ENCODE peak calls at places on chromosomes 16 and 17, in seven cellular contexts. One of them, this sample, is unnamed.

GRCh38 chr17:78903101-78903779 is at the start of gene CEP295NL:
- DNase-seq in ureter: no peak
- DNase-seq in HEK293T: no peak
- DNase-seq in CD8-positive, alpha-beta memory T cell: no peak
- DNase-seq in caudate nucleus: no peak
- DNase-seq in foreskin fibroblast: no peak
- DNase-seq in fibroblast of the aortic adventitia: no peak
- DNase-seq in this sample: no peak

GRCh38 chr17:64006361-64007088 is 8.4 kb downstream of the PRR29 start:
- DNase-seq in ureter: peak; percentile 56
- DNase-seq in HEK293T: no peak
- DNase-seq in CD8-positive, alpha-beta memory T cell: no peak
- DNase-seq in caudate nucleus: no peak
- DNase-seq in foreskin fibroblast: no peak
- DNase-seq in fibroblast of the aortic adventitia: peak; percentile 57
- DNase-seq in this sample: peak; percentile 56

GRCh38 chr16:89046491-89046890 is 47.2 kb upstream of the ACSF3 start:
- DNase-seq in ureter: no peak
- DNase-seq in HEK293T: no peak
- DNase-seq in CD8-positive, alpha-beta memory T cell: peak; percentile 38
- DNase-seq in caudate nucleus: no peak
- DNase-seq in foreskin fibroblast: no peak
- DNase-seq in fibroblast of the aortic adventitia: no peak
- DNase-seq in this sample: peak; percentile 55

GRCh38 chr16:54482892-54483574 is 196.4 kb upstream of the IRX3 start:
- DNase-seq in ureter: no peak
- DNase-seq in HEK293T: no peak
- DNase-seq in CD8-positive, alpha-beta memory T cell: no peak
- DNase-seq in caudate nucleus: no peak
- DNase-seq in foreskin fibroblast: no peak
- DNase-seq in fibroblast of the aortic adventitia: no peak
- DNase-seq in this sample: no peak

GRCh38 chr16:743794-744500 is 3.1 kb upstream of the CIAO3 start:
- DNase-seq in ureter: no peak
- DNase-seq in HEK293T: no peak
- DNase-seq in CD8-positive, alpha-beta memory T cell: no peak
- DNase-seq in caudate nucleus: no peak
- DNase-seq in foreskin fibroblast: no peak
- DNase-seq in fibroblast of the aortic adventitia: no peak
- DNase-seq in this sample: no peak

GRCh38 chr16:77496934-77497333 is 62.1 kb upstream of the ADAMTS18 start:
- DNase-seq in ureter: no peak
- DNase-seq in HEK293T: no peak
- DNase-seq in CD8-positive, alpha-beta memory T cell: no peak
- DNase-seq in caudate nucleus: no peak
- DNase-seq in foreskin fibroblast: no peak
- DNase-seq in fibroblast of the aortic adventitia: no peak
- DNase-seq in this sample: no peak

GRCh38 chr17:73819440-73820395 is 175.5 kb upstream of the SDK2 start:
- DNase-seq in ureter: no peak
- DNase-seq in HEK293T: no peak
- DNase-seq in CD8-positive, alpha-beta memory T cell: no peak
- DNase-seq in caudate nucleus: no peak
- DNase-seq in foreskin fibroblast: no peak
- DNase-seq in fibroblast of the aortic adventitia: no peak
- DNase-seq in this sample: no peak

GRCh38 chr16:46558018-46558417 is 63.2 kb downstream of the SHCBP1 start:
- DNase-seq in ureter: no peak
- DNase-seq in HEK293T: no peak
- DNase-seq in CD8-positive, alpha-beta memory T cell: no peak
- DNase-seq in caudate nucleus: no peak
- DNase-seq in foreskin fibroblast: no peak
- DNase-seq in fibroblast of the aortic adventitia: no peak
- DNase-seq in this sample: no peak

GRCh38 chr17:4362141-4362540 is 4.3 kb downstream of the UBE2G1 start:
- DNase-seq in ureter: no peak
- DNase-seq in HEK293T: no peak
- DNase-seq in CD8-positive, alpha-beta memory T cell: no peak
- DNase-seq in caudate nucleus: no peak
- DNase-seq in foreskin fibroblast: no peak
- DNase-seq in fibroblast of the aortic adventitia: peak; percentile 28
- DNase-seq in this sample: no peak

GRCh38 chr16:87538594-87538993 is 45.8 kb upstream of the ZCCHC14 start:
- DNase-seq in ureter: no peak
- DNase-seq in HEK293T: no peak
- DNase-seq in CD8-positive, alpha-beta memory T cell: no peak
- DNase-seq in caudate nucleus: no peak
- DNase-seq in foreskin fibroblast: no peak
- DNase-seq in fibroblast of the aortic adventitia: peak; percentile 88
- DNase-seq in this sample: peak; percentile 86

GRCh38 chr16:27951752-27952151 is 111.8 kb downstream of the GSG1L start:
- DNase-seq in ureter: no peak
- DNase-seq in HEK293T: no peak
- DNase-seq in CD8-positive, alpha-beta memory T cell: no peak
- DNase-seq in caudate nucleus: no peak
- DNase-seq in foreskin fibroblast: no peak
- DNase-seq in fibroblast of the aortic adventitia: peak; percentile 13
- DNase-seq in this sample: no peak

GRCh38 chr16:81695431-81695890 is 83.6 kb upstream of the PLCG2 start:
- DNase-seq in ureter: no peak
- DNase-seq in HEK293T: no peak
- DNase-seq in CD8-positive, alpha-beta memory T cell: no peak
- DNase-seq in caudate nucleus: no peak
- DNase-seq in foreskin fibroblast: no peak
- DNase-seq in fibroblast of the aortic adventitia: peak; percentile 71
- DNase-seq in this sample: no peak

GRCh38 chr17:43524945-43525575 is 21.1 kb downstream of the ETV4 start:
- DNase-seq in ureter: no peak
- DNase-seq in HEK293T: no peak
- DNase-seq in CD8-positive, alpha-beta memory T cell: no peak
- DNase-seq in caudate nucleus: no peak
- DNase-seq in foreskin fibroblast: no peak
- DNase-seq in fibroblast of the aortic adventitia: peak; percentile 30
- DNase-seq in this sample: no peak

GRCh38 chr16:81469710-81470481 is 25.3 kb downstream of the CMIP start:
- DNase-seq in ureter: no peak
- DNase-seq in HEK293T: no peak
- DNase-seq in CD8-positive, alpha-beta memory T cell: peak; percentile 62
- DNase-seq in caudate nucleus: no peak
- DNase-seq in foreskin fibroblast: no peak
- DNase-seq in fibroblast of the aortic adventitia: no peak
- DNase-seq in this sample: no peak

GRCh38 chr17:37447641-37448040 is 41.0 kb downstream of the TADA2A start:
- DNase-seq in ureter: no peak
- DNase-seq in HEK293T: no peak
- DNase-seq in CD8-positive, alpha-beta memory T cell: no peak
- DNase-seq in caudate nucleus: no peak
- DNase-seq in foreskin fibroblast: peak; percentile 27
- DNase-seq in fibroblast of the aortic adventitia: peak; percentile 19
- DNase-seq in this sample: no peak

GRCh38 chr16:70597135-70597534 is 49.2 kb upstream of the IL34 start:
- DNase-seq in ureter: no peak
- DNase-seq in HEK293T: no peak
- DNase-seq in CD8-positive, alpha-beta memory T cell: no peak
- DNase-seq in caudate nucleus: no peak
- DNase-seq in foreskin fibroblast: no peak
- DNase-seq in fibroblast of the aortic adventitia: no peak
- DNase-seq in this sample: no peak

GRCh38 chr17:78248051-78248914 is 16.9 kb downstream of the TMEM235 start:
- DNase-seq in ureter: no peak
- DNase-seq in HEK293T: no peak
- DNase-seq in CD8-positive, alpha-beta memory T cell: peak; percentile 43
- DNase-seq in caudate nucleus: no peak
- DNase-seq in foreskin fibroblast: no peak
- DNase-seq in fibroblast of the aortic adventitia: no peak
- DNase-seq in this sample: no peak

This sample was measured in aorta.